ENCODE peak calls at places on chromosomes 2 and 18, in six cellular contexts. H is HTR-8/SVneo, M is WTC11, W is AG04449, X is neural crest cell, F is astrocyte of the spinal cord. T is an unnamed sample.
A peak's percentile ranks its signal among the peaks of the same experiment; 100 is the strongest.

GRCh38 chr2:118969734-118970395 is 27.9 kb downstream of the MARCO start:
- DNase-seq in W (no peak), F (no peak), H (no peak), M (no peak), X (no peak), T (no peak)

GRCh38 chr2:140502951-140503630 is 1627.7 kb downstream of the LRP1B start:
- DNase-seq in H (no peak), M (no peak), F (peak; percentile 95), W (peak; percentile 57), X (no peak), T (no peak)

GRCh38 chr2:127588241-127588640 is 52.8 kb downstream of the MYO7B start:
- DNase-seq in X (no peak), F (no peak), H (no peak), W (no peak), M (no peak), T (no peak)

GRCh38 chr2:98663521-98664090 is 55.2 kb downstream of the UNC50 start:
- DNase-seq in W (no peak), X (no peak), M (no peak), H (no peak), F (no peak), T (no peak)

GRCh38 chr2:229660391-229660790 is 54.0 kb downstream of the DNER start:
- DNase-seq in H (no peak), X (no peak), F (no peak), W (no peak), M (no peak), T (no peak)

GRCh38 chr2:40450066-40450841 is 1.6 kb downstream of the SLC8A1 start:
- DNase-seq in X (no peak), F (peak; percentile 78), M (no peak), H (no peak), W (no peak), T (no peak)

GRCh38 chr18:10525563-10526210 is at the start of gene NAPG:
- DNase-seq in F (peak; percentile 94), H (peak; percentile 97), M (peak; percentile 83), X (peak; percentile 76), W (peak; percentile 57), T (peak; percentile 86)

GRCh38 chr2:235170016-235170415 is 218.2 kb downstream of the SH3BP4 start:
- DNase-seq in W (peak; percentile 33), F (peak; percentile 68), M (no peak), H (peak; percentile 69), X (no peak), T (peak; percentile 37)

GRCh38 chr2:127597046-127597983 is 48.6 kb upstream of the GPR17 start:
- DNase-seq in X (no peak), H (no peak), F (no peak), W (no peak), M (no peak), T (no peak)

GRCh38 chr2:48144777-48145176 is 238.5 kb upstream of the FBXO11 start:
- DNase-seq in X (no peak), F (no peak), H (no peak), W (no peak), M (no peak), T (no peak)

GRCh38 chr2:238370482-238371372 is 50.4 kb downstream of the TRAF3IP1 start:
- DNase-seq in H (peak; percentile 74), F (peak; percentile 71), W (no peak), X (peak; percentile 43), M (peak; percentile 48), T (no peak)

GRCh38 chr2:27408601-27409320 is 630 bp downstream of the PPM1G start:
- DNase-seq in M (no peak), W (no peak), H (peak; percentile 41), X (no peak), F (no peak), T (peak; percentile 18)

GRCh38 chr2:33583194-33583938 is 15.7 kb downstream of the FAM98A start:
- DNase-seq in X (peak; percentile 16), M (no peak), H (peak; percentile 17), W (no peak), F (peak; percentile 62), T (no peak)

GRCh38 chr2:120586507-120587283 is 149.0 kb upstream of the GLI2 start:
- DNase-seq in W (no peak), X (peak; percentile 27), F (no peak), H (no peak), M (peak; percentile 40), T (no peak)

GRCh38 chr2:189092936-189093335 is 86.6 kb downstream of the COL5A2 start:
- DNase-seq in H (no peak), W (no peak), X (no peak), F (peak; percentile 81), M (no peak), T (no peak)

GRCh38 chr2:125796784-125797183 is 859.2 kb upstream of the GYPC start:
- DNase-seq in W (no peak), H (no peak), F (no peak), M (no peak), X (no peak), T (no peak)

GRCh38 chr2:128319773-128320608 is 1.3 kb upstream of the HS6ST1 start:
- DNase-seq in F (no peak), W (no peak), M (no peak), H (no peak), X (no peak), T (peak; percentile 39)

GRCh38 chr18:27673861-27674260 is 488.8 kb upstream of the CHST9 start:
- DNase-seq in X (no peak), W (no peak), M (no peak), F (no peak), H (no peak), T (no peak)

GRCh38 chr2:20563833-20564232 is 87.1 kb downstream of the HS1BP3 start:
- DNase-seq in M (no peak), W (no peak), X (no peak), H (no peak), F (no peak), T (no peak)

GRCh38 chr2:241354668-241355658 is 1.1 kb upstream of the FARP2 start:
- DNase-seq in F (peak; percentile 81), H (peak; percentile 49), X (peak; percentile 57), W (no peak), M (peak; percentile 92), T (peak; percentile 39)

GRCh38 chr2:171086352-171087290 is 74.1 kb downstream of the TLK1 start:
- DNase-seq in W (no peak), H (peak; percentile 34), X (peak; percentile 25), M (peak; percentile 62), F (peak; percentile 66), T (no peak)